ENCODE peak calls at places on chromosomes 3 and 15, in four cellular contexts. One of them, this sample, is unnamed.

GRCh38 chr15:98690272-98690671 is 41.9 kb downstream of the IGF1R start:
- DNase-seq in SIG-M5: no peak
- DNase-seq in activated naive CD4-positive, alpha-beta T cell treated with anti-CD3 and anti-CD28 coated beads, Interleukin-2, amount 50 U/mL, for 72 hours: no peak
- DNase-seq in kidney tubule cell: no peak
- DNase-seq in this sample: no peak

GRCh38 chr15:56919708-56920637 is 1.5 kb downstream of the TCF12 start:
- DNase-seq in activated naive CD4-positive, alpha-beta T cell treated with anti-CD3 and anti-CD28 coated beads, Interleukin-2, amount 50 U/mL, for 72 hours: peak
- DNase-seq in SIG-M5: no peak
- DNase-seq in kidney tubule cell: peak
- DNase-seq in this sample: no peak

GRCh38 chr3:13420817-13421755 is 964 bp upstream of the NUP210 start:
- DNase-seq in activated naive CD4-positive, alpha-beta T cell treated with anti-CD3 and anti-CD28 coated beads, Interleukin-2, amount 50 U/mL, for 72 hours: peak
- DNase-seq in SIG-M5: no peak
- DNase-seq in kidney tubule cell: peak
- DNase-seq in this sample: peak

GRCh38 chr15:58241872-58242271 is 103.7 kb downstream of the AQP9 start:
- DNase-seq in kidney tubule cell: no peak
- DNase-seq in SIG-M5: no peak
- DNase-seq in activated naive CD4-positive, alpha-beta T cell treated with anti-CD3 and anti-CD28 coated beads, Interleukin-2, amount 50 U/mL, for 72 hours: no peak
- DNase-seq in this sample: no peak

GRCh38 chr3:54213910-54214309 is 91.6 kb downstream of the CACNA2D3 start:
- DNase-seq in SIG-M5: no peak
- DNase-seq in kidney tubule cell: peak
- DNase-seq in activated naive CD4-positive, alpha-beta T cell treated with anti-CD3 and anti-CD28 coated beads, Interleukin-2, amount 50 U/mL, for 72 hours: no peak
- DNase-seq in this sample: no peak

GRCh38 chr3:18425641-18426403 is 683 bp upstream of the SATB1 start:
- DNase-seq in activated naive CD4-positive, alpha-beta T cell treated with anti-CD3 and anti-CD28 coated beads, Interleukin-2, amount 50 U/mL, for 72 hours: peak
- DNase-seq in kidney tubule cell: peak
- DNase-seq in SIG-M5: no peak
- DNase-seq in this sample: peak

GRCh38 chr3:8856721-8857120 is 87.3 kb upstream of the OXTR start:
- DNase-seq in kidney tubule cell: no peak
- DNase-seq in activated naive CD4-positive, alpha-beta T cell treated with anti-CD3 and anti-CD28 coated beads, Interleukin-2, amount 50 U/mL, for 72 hours: no peak
- DNase-seq in SIG-M5: no peak
- DNase-seq in this sample: no peak

GRCh38 chr3:105354429-105354828 is 12.3 kb upstream of the ALCAM start:
- DNase-seq in SIG-M5: no peak
- DNase-seq in kidney tubule cell: peak
- DNase-seq in activated naive CD4-positive, alpha-beta T cell treated with anti-CD3 and anti-CD28 coated beads, Interleukin-2, amount 50 U/mL, for 72 hours: no peak
- DNase-seq in this sample: no peak

GRCh38 chr3:38308456-38308855 is 26.4 kb downstream of the SLC22A14 start:
- DNase-seq in activated naive CD4-positive, alpha-beta T cell treated with anti-CD3 and anti-CD28 coated beads, Interleukin-2, amount 50 U/mL, for 72 hours: no peak
- DNase-seq in kidney tubule cell: no peak
- DNase-seq in SIG-M5: no peak
- DNase-seq in this sample: no peak

GRCh38 chr3:148861277-148861869 is 3.7 kb upstream of the CPA3 start:
- DNase-seq in SIG-M5: no peak
- DNase-seq in activated naive CD4-positive, alpha-beta T cell treated with anti-CD3 and anti-CD28 coated beads, Interleukin-2, amount 50 U/mL, for 72 hours: no peak
- DNase-seq in kidney tubule cell: peak
- DNase-seq in this sample: no peak

GRCh38 chr15:68806220-68807105 is 14.2 kb downstream of the ANP32A start:
- DNase-seq in SIG-M5: no peak
- DNase-seq in activated naive CD4-positive, alpha-beta T cell treated with anti-CD3 and anti-CD28 coated beads, Interleukin-2, amount 50 U/mL, for 72 hours: no peak
- DNase-seq in kidney tubule cell: no peak
- DNase-seq in this sample: no peak

GRCh38 chr3:50606596-50606995 is 5.0 kb downstream of the CISH start:
- DNase-seq in SIG-M5: no peak
- DNase-seq in kidney tubule cell: no peak
- DNase-seq in activated naive CD4-positive, alpha-beta T cell treated with anti-CD3 and anti-CD28 coated beads, Interleukin-2, amount 50 U/mL, for 72 hours: no peak
- DNase-seq in this sample: no peak

GRCh38 chr3:18758047-18758704 is 333.0 kb upstream of the SATB1 start:
- DNase-seq in kidney tubule cell: peak
- DNase-seq in SIG-M5: peak
- DNase-seq in activated naive CD4-positive, alpha-beta T cell treated with anti-CD3 and anti-CD28 coated beads, Interleukin-2, amount 50 U/mL, for 72 hours: peak
- DNase-seq in this sample: peak

GRCh38 chr3:78951546-78951945 is 816.3 kb downstream of the ROBO1 start:
- DNase-seq in activated naive CD4-positive, alpha-beta T cell treated with anti-CD3 and anti-CD28 coated beads, Interleukin-2, amount 50 U/mL, for 72 hours: no peak
- DNase-seq in SIG-M5: no peak
- DNase-seq in kidney tubule cell: no peak
- DNase-seq in this sample: no peak

GRCh38 chr3:35643391-35643790 is 4.1 kb downstream of the ARPP21 start:
- DNase-seq in kidney tubule cell: no peak
- DNase-seq in activated naive CD4-positive, alpha-beta T cell treated with anti-CD3 and anti-CD28 coated beads, Interleukin-2, amount 50 U/mL, for 72 hours: no peak
- DNase-seq in SIG-M5: no peak
- DNase-seq in this sample: no peak

GRCh38 chr3:40720863-40721262 is 196.1 kb downstream of the ZNF621 start:
- DNase-seq in kidney tubule cell: peak
- DNase-seq in SIG-M5: no peak
- DNase-seq in activated naive CD4-positive, alpha-beta T cell treated with anti-CD3 and anti-CD28 coated beads, Interleukin-2, amount 50 U/mL, for 72 hours: no peak
- DNase-seq in this sample: no peak

This sample was measured in GF-D8.